ENCODE peak calls at places on chromosomes 13 and 19, in eight cellular contexts. I is HCT116, T is endothelial cell of umbilical vein, B is prostate gland, J is upper lobe of left lung, Y is SK-N-MC, V is Panc1, K is transverse colon. M is an unnamed sample.

GRCh38 chr13:20547479-20547908 is 19.5 kb upstream of the IFT88 start:
- DNase-seq in I (no peak), T (no peak), B (no peak), J (no peak), Y (no peak), V (no peak), K (peak; percentile 69), M (no peak)

GRCh38 chr13:102286326-102286725 is 115.5 kb downstream of the FGF14 start:
- DNase-seq in I (no peak), T (no peak), B (no peak), J (no peak), Y (no peak), V (no peak), K (no peak), M (no peak)

GRCh38 chr13:112744306-112745021 is 54.6 kb downstream of the ATP11A start:
- DNase-seq in I (no peak), T (no peak), B (no peak), J (no peak), Y (no peak), V (no peak), K (no peak), M (no peak)

GRCh38 chr13:18992791-18993190 is 188.8 kb downstream of the TUBA3C start:
- DNase-seq in I (no peak), T (no peak), B (no peak), J (no peak), Y (no peak), V (no peak), K (no peak), M (peak; percentile 39)

GRCh38 chr13:28584873-28585317 is 74.0 kb upstream of the POMP start:
- DNase-seq in I (no peak), T (no peak), B (no peak), J (no peak), Y (no peak), V (no peak), K (no peak), M (no peak)

GRCh38 chr13:112923962-112924361 is 45.1 kb upstream of the MCF2L start:
- DNase-seq in I (no peak), T (no peak), B (no peak), J (no peak), Y (no peak), V (no peak), K (no peak), M (no peak)

GRCh38 chr19:11475861-11476260 is 5.0 kb downstream of the ELAVL3 start:
- DNase-seq in I (no peak), T (no peak), B (no peak), J (no peak), Y (no peak), V (no peak), K (no peak), M (no peak)

GRCh38 chr19:14526423-14526822 is 3.0 kb upstream of the TECR start:
- DNase-seq in I (no peak), T (no peak), B (no peak), J (no peak), Y (no peak), V (no peak), K (no peak), M (no peak)

GRCh38 chr19:35143818-35144217 is 763 bp downstream of the FXYD7 start:
- DNase-seq in I (no peak), T (no peak), B (no peak), J (no peak), Y (no peak), V (no peak), K (no peak), M (no peak)

GRCh38 chr19:53871448-53871847 is 3.8 kb downstream of the MYADM start:
- DNase-seq in I (no peak), T (no peak), B (no peak), J (no peak), Y (no peak), V (no peak), K (no peak), M (no peak)

GRCh38 chr13:102651892-102652291 is 43.0 kb downstream of the METTL21C start:
- DNase-seq in I (no peak), T (no peak), B (no peak), J (no peak), Y (no peak), V (no peak), K (no peak), M (no peak)

GRCh38 chr13:41762796-41763195 is 198.1 kb downstream of the VWA8 start:
- DNase-seq in I (no peak), T (no peak), B (no peak), J (no peak), Y (no peak), V (no peak), K (no peak), M (no peak)

GRCh38 chr19:19406878-19407639 is 1.6 kb downstream of the GATAD2A start:
- DNase-seq in I (no peak), T (peak; percentile 78), B (peak; percentile 46), J (no peak), Y (no peak), V (no peak), K (peak; percentile 74), M (no peak)

GRCh38 chr13:106357198-106357597 is 178.3 kb downstream of the EFNB2 start:
- DNase-seq in I (no peak), T (peak; percentile 66), B (no peak), J (no peak), Y (no peak), V (no peak), K (no peak), M (no peak)

GRCh38 chr19:30049844-30050667 is 108.0 kb downstream of the URI1 start:
- DNase-seq in I (no peak), T (no peak), B (no peak), J (no peak), Y (no peak), V (no peak), K (no peak), M (peak; percentile 21)

GRCh38 chr13:63481334-63481733 is 2065.7 kb upstream of the PCDH20 start:
- DNase-seq in I (no peak), T (no peak), B (no peak), J (no peak), Y (peak; percentile 95), V (no peak), K (no peak), M (no peak)

GRCh38 chr19:30338066-30338465 is 34.1 kb upstream of the ZNF536 start:
- DNase-seq in I (no peak), T (no peak), B (no peak), J (no peak), Y (no peak), V (no peak), K (no peak), M (no peak)

DNA sequence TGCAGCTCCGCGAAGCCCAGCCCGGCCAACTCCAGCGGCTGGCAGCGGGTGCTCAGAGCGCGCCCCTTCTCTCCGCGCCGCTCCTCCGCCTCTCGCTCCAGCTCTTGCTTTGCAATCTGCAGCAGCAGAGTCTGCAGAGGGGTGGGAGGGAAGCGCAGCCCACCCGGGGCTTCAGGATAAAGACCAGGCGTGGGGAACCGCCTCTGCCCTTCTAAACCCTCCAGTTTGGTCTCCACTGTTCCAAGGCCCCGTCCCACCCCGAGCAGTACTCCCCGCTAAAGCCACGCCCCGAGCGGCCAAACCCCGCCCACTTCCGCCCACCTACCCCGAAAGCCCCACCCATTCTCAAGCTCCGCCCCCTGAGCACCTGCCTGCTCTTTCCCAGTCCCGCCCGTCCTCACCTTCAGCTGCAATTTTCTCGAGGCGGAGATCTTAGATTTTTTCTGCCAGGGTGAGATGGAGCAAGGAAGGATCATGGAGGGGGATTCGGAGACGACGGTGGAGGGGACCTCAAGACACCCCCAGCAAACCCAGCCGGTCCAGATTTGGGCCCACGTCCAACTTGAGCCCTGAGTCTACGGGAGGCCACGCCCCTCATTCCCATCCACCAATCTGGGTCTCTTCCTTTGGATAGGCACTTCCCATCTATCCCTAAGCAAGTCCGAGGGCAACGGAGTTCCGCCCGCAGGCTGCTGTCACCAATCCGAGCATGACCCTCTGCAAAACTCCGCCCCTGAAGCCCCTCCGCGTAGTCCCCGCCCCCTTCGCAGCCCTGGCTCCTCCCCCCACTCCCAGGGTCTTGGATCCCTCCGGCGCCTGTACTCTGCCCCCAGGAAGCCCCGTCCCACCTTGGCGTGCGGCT is 1.1 kb downstream of the TNNI3 start:
- DNase-seq in I (peak; percentile 89), T (no peak), B (no peak), J (peak; percentile 89), Y (peak; percentile 85), V (peak; percentile 54), K (peak; percentile 74), M (no peak)
- H3K4me3 ChIP-seq in I (peak overlapping the region; percentile 66), T (no peak overlapping the region), B (no peak overlapping the region), J (no peak overlapping the region), Y (peak overlapping the region; percentile 86), V (peak overlapping the region; percentile 55), K (peak overlapping the region; percentile 26), M (no peak overlapping the region)

GRCh38 chr13:40351537-40352384 is 314.7 kb downstream of the FOXO1 start:
- DNase-seq in I (no peak), T (no peak), B (no peak), J (peak; percentile 46), Y (no peak), V (no peak), K (no peak), M (no peak)
- H3K9me3 ChIP-seq in I (no peaks in the 10 kb centered on the region), T (no peaks in the 10 kb centered on the region), B (no peaks in the 10 kb centered on the region), J (no peaks in the 10 kb centered on the region), Y (no peaks in the 10 kb centered on the region), V (no peaks in the 10 kb centered on the region), K (no peaks in the 10 kb centered on the region), M (no peaks in the 10 kb centered on the region)

DNA sequence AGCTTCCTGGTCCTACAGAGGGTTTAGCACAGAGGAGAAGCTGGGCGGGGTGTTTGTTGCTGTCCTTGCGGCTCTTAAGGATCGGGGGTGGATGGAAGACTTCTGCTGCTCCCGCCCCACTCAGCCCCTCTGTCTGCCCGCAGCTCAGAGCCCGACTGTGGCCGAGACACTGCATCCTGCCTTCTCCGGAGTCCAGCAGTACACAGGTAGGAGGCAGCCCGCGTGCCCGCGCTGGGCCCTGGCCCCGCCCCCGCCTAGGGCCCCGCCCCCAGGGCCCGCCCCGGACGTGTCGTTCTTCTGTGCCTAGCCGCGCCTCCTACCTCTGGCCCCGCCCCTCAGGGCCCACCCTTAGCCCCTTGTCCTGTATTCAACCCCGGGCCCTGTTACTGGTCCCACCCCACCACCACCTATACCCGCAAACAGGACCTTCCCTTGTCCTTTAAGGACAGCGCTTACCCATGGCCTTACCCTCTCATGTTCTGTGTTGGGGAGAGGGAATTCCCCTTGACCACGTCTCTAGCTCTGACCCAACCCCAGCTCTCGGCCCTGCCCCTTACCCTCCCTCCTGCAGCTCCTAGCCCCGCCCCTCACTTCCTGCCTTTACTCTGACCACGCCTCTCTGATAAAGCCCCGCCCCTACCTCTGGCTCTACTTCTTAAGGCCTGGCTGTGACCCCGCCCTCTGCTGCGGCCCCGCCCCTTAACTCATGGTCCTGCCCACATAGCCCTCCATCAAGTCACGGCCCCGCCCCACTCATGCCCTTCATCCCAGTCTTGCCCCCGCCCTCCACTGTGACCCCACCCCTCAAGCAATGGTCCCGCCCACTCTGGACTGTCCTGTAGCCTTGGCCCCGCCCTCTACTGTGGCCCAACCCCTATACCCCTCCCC is 60.5 kb downstream of the CELF5 start:
- DNase-seq in I (peak; percentile 96), T (peak; percentile 22), B (peak; percentile 93), J (peak; percentile 90), Y (no peak), V (peak; percentile 88), K (peak; percentile 95), M (no peak)
- TF ChIP-seq POLR2AphosphoS5 in I (peak; percentile 92), T (no peak), B (peak; percentile 10), J (no peak), Y (no peak), V (peak; percentile 41), K (peak; percentile 43), M (no peak)

GRCh38 chr19:12720296-12720695 is 3.4 kb downstream of the TNPO2 start:
- DNase-seq in I (no peak), T (no peak), B (no peak), J (no peak), Y (no peak), V (no peak), K (no peak), M (no peak)
- H3K4me3 ChIP-seq in I (no peak overlapping the region), T (peak overlapping the region; percentile 62), B (peak overlapping the region; percentile 83), J (no peak overlapping the region), Y (peak overlapping the region; percentile 97), V (peak overlapping the region; percentile 83), K (no peak overlapping the region), M (peak overlapping the region; percentile 93)

M was measured in esophagus muscularis mucosa.